ENCODE peak calls at places on chromosomes 3 and 15, in six cellular contexts. Q is A549, H is ascending aorta, V is fibroblast of lung, S is heart right ventricle, T is stomach. Z is an unnamed sample. For H3K4me1, the result is how much of the 10 kb centered on the place peaks cover.

GRCh38 chr15:67003586-67003985 is 61.8 kb upstream of the SMAD3 start:
- DNase-seq in V (no peak), H (no peak), T (no peak), S (no peak), Q (peak), Z (no peak)

GRCh38 chr15:84781505-84781904 is 33.1 kb downstream of the ZNF592 start:
- DNase-seq in H (no peak), S (no peak), Q (no peak), V (peak), T (no peak), Z (no peak)

GRCh38 chr3:11612515-11613184 is 31.1 kb downstream of the VGLL4 start:
- DNase-seq in S (no peak), T (no peak), Q (no peak), V (no peak), H (no peak), Z (no peak)

GRCh38 chr3:156862338-156862737 is 36.2 kb downstream of the LEKR1 start:
- DNase-seq in T (no peak), V (no peak), S (no peak), Q (no peak), H (no peak), Z (no peak)

GRCh38 chr15:51349156-51349844 is 7.8 kb downstream of the GLDN start:
- DNase-seq in T (no peak), S (peak), Q (no peak), V (peak), H (no peak), Z (no peak)

GRCh38 chr15:89575656-89576416 is 567 bp downstream of the TICRR start:
- DNase-seq in V (no peak), T (no peak), H (no peak), Q (no peak), S (no peak), Z (no peak)

GRCh38 chr3:152076148-152076547 is 192.6 kb upstream of the MBNL1 start:
- DNase-seq in Q (no peak), T (no peak), H (no peak), V (peak), S (no peak), Z (no peak)

GRCh38 chr15:66394912-66395311 is 8.2 kb downstream of the MAP2K1 start:
- DNase-seq in H (no peak), T (no peak), Q (no peak), S (no peak), V (no peak), Z (no peak)

GRCh38 chr3:64431717-64432116 is 206.5 kb upstream of the PRICKLE2 start:
- DNase-seq in V (no peak), Q (no peak), S (no peak), H (no peak), T (no peak), Z (no peak)

GRCh38 chr3:177640319-177640997 is 443.2 kb upstream of the TBL1XR1 start:
- DNase-seq in Q (no peak), S (no peak), H (no peak), V (peak), T (no peak), Z (no peak)

GRCh38 chr15:71820127-71820526 is 9.8 kb downstream of the NR2E3 start:
- DNase-seq in T (no peak), Q (no peak), V (no peak), H (no peak), S (no peak), Z (no peak)

GRCh38 chr15:71252036-71252898 is 137.0 kb downstream of the THSD4 start:
- DNase-seq in T (no peak), S (no peak), V (no peak), H (no peak), Q (peak), Z (no peak)

GRCh38 chr3:99167016-99167415 is 265.5 kb upstream of the DCBLD2 start:
- DNase-seq in V (peak), Q (no peak), S (no peak), T (no peak), H (no peak), Z (no peak)

GRCh38 chr15:25859838-25860645 is 3.1 kb downstream of the ATP10A start:
- DNase-seq in H (no peak), T (peak), S (no peak), V (peak), Q (no peak), Z (no peak)

GRCh38 chr15:25858952-25859760 is 4.0 kb downstream of the ATP10A start:
- DNase-seq in H (no peak), V (no peak), S (no peak), T (no peak), Q (no peak), Z (no peak)

GRCh38 chr15:25862087-25862468 is 1.0 kb downstream of the ATP10A start:
- DNase-seq in V (peak), T (no peak), S (no peak), Q (no peak), H (no peak), Z (no peak)

GRCh38 chr15:25862469-25863066 is 559 bp downstream of the ATP10A start:
- DNase-seq in T (peak), S (no peak), Q (no peak), H (no peak), V (peak), Z (no peak)

DNA sequence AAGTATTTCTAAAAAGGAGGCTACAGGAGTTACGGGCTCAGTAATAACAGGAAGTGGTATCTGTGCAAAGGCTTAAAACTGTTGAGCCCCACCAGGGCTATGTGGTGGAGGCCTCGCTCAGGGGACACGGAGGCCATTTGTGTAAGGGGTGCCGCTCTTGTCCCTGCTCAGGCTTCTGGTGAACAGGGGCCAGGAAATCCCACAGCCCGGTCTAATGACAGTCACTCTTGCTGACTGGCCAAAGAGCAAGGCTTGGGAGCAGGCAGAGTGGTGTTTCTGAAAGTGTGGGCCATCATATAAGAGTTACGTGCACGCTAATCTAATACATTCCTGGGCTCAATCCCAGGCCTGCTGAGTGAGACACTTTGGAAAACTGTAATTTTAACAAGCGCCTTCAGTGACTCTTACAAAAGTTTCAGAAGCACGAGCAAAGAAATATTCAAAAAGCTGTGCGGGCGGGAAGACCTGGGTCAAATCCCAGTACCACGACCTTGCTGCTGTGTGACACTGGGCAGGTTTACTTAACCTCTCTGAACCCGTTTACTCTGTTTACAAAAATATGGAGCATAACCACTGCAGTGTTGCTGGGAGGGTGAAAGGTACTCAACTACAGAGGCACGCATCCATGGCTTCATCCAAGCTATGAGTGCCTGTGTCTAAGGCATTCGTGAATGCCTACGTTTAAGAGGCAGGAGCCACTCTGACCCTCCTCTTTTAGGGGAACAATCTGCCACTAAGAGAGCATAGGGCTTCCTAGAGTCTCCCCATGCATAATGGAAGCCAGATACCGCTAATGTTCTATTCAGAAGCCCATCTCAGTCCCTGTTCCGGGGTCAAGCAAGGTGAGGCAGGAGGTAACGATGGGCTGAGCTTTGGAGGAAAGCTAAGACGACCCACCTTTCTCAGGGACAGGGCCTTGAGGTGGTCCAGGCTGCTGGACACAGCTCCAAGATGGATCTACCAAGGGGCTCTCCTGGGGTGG is 2.0 kb downstream of the ATP10A start:
- DNase-seq in S (no peak), V (no peak), H (no peak), T (no peak), Q (no peak), Z (no peak)
- H3K4me3 ChIP-seq in S (peak), V (peak), H (peak), T (peak), Q (peak), Z (peak)

GRCh38 chr15:32029862-32030781 is at the start of gene CHRNA7:
- DNase-seq in T (peak), S (peak), H (no peak), Q (peak), V (peak), Z (no peak)
- TF ChIP-seq CTCF in T (peak), S (no peak), H (peak), Q (no peak), V (no peak), Z (peak)

DNA sequence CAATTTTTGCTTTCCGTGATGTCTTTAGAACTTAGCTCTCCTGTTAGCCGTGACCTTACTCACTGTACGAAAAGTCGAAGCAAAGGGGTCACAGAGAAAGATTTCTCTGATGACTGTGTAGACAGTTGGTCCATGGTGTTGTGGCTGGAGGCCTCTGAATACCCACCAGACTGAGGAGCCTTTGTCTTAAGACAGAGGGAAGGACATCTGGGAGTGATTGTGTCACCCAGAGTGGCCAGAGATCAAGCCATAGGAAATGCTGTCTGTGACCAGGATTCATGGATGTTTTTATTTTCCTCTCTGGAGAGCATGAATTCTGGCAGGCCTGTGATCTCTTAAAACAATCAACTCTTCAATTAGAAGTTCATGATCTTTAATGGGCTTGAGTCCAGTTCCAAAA is 199.0 kb upstream of the CTDSPL start:
- DNase-seq in H (no peak), V (no peak), Q (no peak), T (no peak), S (no peak), Z (no peak)
- H3K4me1 ChIP-seq in H (under half), V (under half), Q (under half), T (under half), S (under half), Z (half or more)

GRCh38 chr3:43346990-43347749 is 60.8 kb downstream of the SNRK start:
- DNase-seq in V (peak), S (no peak), H (no peak), T (no peak), Q (no peak), Z (no peak)
- H3K4me3 ChIP-seq in V (no peak), S (no peak), H (no peak), T (no peak), Q (no peak), Z (no peak)

GRCh38 chr3:186261638-186262037 is 100.4 kb downstream of the DGKG start:
- DNase-seq in T (no peak), V (no peak), S (no peak), H (no peak), Q (no peak), Z (no peak)
- TF ChIP-seq CTCF in T (peak), V (no peak), S (no peak), H (no peak), Q (peak), Z (no peak)

GRCh38 chr15:63495343-63495742 is 9.1 kb upstream of the USP3 start:
- DNase-seq in S (no peak), V (no peak), Q (no peak), T (no peak), H (no peak), Z (no peak)
- H3K4me1 ChIP-seq in S (under half), V (under half), Q (half or more), T (under half), H (under half), Z (under half)

DNA sequence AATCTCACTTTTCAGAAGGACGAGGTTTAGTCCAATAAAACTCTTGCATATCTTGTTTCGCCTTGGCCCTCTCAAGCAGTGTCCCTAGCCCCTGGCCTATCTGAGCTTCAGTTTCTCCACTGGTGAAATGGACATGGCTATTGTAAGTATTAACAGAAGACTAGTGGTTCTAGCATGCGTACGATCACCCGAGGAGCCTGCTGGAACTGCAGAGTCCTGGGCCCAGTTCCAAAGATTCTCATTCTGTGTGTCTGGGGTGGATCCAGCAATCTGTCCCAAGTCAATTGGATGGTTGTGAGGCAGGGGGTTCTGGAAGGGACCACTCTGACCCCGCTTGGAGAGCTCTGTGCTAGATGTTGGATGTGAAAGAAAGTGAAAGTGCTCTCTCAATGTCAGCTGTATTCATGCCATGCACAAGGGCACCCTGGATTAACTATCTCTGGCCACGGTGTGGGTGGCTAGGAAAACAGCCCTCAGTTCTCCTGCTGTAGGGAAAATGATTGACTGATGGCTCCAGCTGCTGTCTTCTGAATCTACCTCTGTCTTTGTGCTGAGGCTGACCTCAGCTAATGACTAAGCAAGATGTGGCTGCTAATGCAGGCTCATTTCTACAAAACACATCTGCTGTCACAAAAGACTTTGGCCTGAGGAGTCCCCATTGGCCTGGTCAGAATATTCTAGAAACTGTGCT is 1.9 kb upstream of the PLA1A start:
- DNase-seq in S (no peak), H (no peak), V (no peak), Q (no peak), T (no peak), Z (no peak)
- H3K4me3 ChIP-seq in S (peak), H (peak), V (peak), Q (no peak), T (no peak), Z (peak)

DNA sequence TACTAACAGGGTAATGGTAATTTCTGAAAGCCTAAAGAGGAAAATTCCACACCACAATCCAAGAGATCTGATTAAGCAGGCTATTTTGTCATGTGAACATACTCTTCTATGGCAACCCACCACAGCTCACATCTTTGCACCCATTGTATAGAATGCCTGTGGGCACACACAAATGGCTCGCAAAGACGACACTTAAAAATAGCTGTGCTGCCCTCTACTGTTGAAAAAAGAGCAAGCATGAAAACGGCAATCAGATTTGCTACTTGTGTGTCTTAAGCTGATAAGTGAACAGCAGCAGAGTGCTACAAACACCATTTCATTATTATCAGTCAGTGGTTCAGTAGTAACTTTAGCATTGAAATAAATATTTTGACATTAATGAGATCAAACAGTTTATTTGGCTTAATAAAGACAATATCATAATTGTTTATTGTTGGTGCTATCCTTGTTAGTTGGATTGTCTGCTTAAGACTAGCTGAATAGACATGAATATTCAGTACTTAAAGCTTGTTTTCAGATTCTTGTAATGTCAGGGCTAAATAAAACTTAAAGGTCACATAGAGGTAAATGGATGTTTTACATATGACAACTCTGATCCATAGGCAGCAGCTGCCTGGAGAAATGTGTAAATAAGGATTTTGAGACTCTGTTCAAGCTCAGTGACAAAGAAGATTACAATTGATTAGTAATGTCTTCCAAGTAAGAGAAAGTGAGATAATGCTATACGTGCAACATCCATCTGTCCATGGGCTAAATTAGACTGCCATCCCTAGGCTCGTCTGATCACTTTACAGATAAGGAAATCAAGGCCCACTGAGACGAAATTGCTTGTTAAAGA is 199.1 kb downstream of the LRRN1 start:
- DNase-seq in S (no peak), Q (no peak), T (no peak), V (peak), H (no peak), Z (no peak)
- TF ChIP-seq CTCF in S (peak), Q (peak), T (peak), V (no peak), H (no peak), Z (no peak)

DNA sequence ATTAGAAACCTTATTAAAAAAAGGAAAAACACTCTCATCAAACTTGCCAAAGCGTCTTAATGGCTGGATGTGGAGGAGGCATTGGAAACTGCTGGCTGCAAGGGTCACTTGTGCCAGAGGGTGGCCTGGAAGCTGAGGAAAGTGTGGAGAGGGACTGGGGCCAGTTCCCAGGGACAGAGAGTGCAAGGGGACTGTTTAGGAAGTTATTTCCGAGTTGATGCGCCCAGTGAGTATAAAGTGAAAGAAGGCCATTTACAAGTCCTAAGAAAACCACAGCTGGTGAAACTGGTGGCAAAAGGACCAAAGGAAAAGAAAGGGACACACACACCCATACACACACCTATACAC is 7.2 kb upstream of the KCTD6 start:
- DNase-seq in S (no peak), Q (no peak), H (no peak), V (no peak), T (no peak), Z (no peak)
- H3K4me1 ChIP-seq in S (under half), Q (under half), H (under half), V (under half), T (under half), Z (under half)

GRCh38 chr3:16452265-16452664 is 61.2 kb downstream of the RFTN1 start:
- DNase-seq in T (no peak), H (no peak), Q (no peak), S (no peak), V (peak), Z (no peak)

GRCh38 chr3:16456784-16457415 is 56.6 kb downstream of the RFTN1 start:
- DNase-seq in V (peak), H (no peak), T (no peak), S (no peak), Q (no peak), Z (no peak)

GRCh38 chr3:16460273-16460672 is 53.2 kb downstream of the RFTN1 start:
- DNase-seq in V (no peak), H (no peak), T (no peak), Q (no peak), S (no peak), Z (no peak)

GRCh38 chr3:16455001-16455400 is 58.5 kb downstream of the RFTN1 start:
- DNase-seq in T (no peak), H (no peak), V (peak), Q (no peak), S (no peak), Z (no peak)

DNA sequence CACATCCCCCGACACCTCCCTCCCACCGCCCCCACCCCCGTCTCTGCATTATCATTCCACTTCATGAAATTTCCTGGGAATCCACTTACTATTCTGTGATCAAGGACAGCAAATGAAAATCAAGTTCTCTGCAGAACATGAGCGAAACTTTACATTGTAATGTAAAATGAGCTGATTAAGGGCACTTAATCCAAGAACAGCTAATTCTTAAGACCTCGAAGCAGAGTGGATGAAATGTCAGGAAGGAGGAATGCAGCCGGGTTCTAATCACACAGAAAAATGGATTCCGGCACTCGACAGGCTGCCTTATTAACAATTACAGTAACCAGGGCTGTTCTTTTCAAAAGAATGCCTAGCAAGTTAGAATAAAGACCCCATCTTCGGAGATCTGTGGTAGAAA is 57.6 kb downstream of the RFTN1 start:
- DNase-seq in H (no peak), T (no peak), S (no peak), Q (no peak), V (no peak), Z (no peak)
- H3K4me3 ChIP-seq in H (no peak), T (no peak), S (no peak), Q (no peak), V (no peak), Z (no peak)

Z was measured in thoracic aorta.